ENCODE peak calls at places on chromosome 19, in four cellular contexts. G is heart right ventricle, R is thoracic aorta, C is neural crest cell. L is an unnamed sample.

GRCh38 chr19:3098515-3099346 is 4.6 kb downstream of the GNA11 start:
- DNase-seq in G (peak), R (no peak), C (no peak), L (no peak)

GRCh38 chr19:2154587-2155075 is 3.3 kb upstream of the AP3D1 start:
- DNase-seq in G (no peak), R (no peak), C (no peak), L (no peak)

GRCh38 chr19:17376935-17377600 is at the start of gene PLVAP:
- DNase-seq in G (peak), R (no peak), C (no peak), L (no peak)

GRCh38 chr19:43809762-43810696 is 7.8 kb upstream of the LYPD5 start:
- DNase-seq in G (no peak), R (no peak), C (no peak), L (peak)

GRCh38 chr19:19514215-19514633 is 1.1 kb downstream of the TSSK6 start:
- DNase-seq in G (peak), R (no peak), C (no peak), L (no peak)

GRCh38 chr19:1871630-1872029 is 8.3 kb upstream of the KLF16 start:
- DNase-seq in G (no peak), R (no peak), C (no peak), L (no peak)

GRCh38 chr19:30666301-30666803 is 294.2 kb downstream of the ZNF536 start:
- DNase-seq in G (peak), R (no peak), C (peak), L (peak)

GRCh38 chr19:577439-578392 is 5.3 kb downstream of the BSG start:
- DNase-seq in G (no peak), R (no peak), C (no peak), L (no peak)

GRCh38 chr19:13090511-13091231 is 12.0 kb downstream of the LYL1 start:
- DNase-seq in G (no peak), R (no peak), C (no peak), L (no peak)

GRCh38 chr19:12891553-12892021 is 627 bp downstream of the GCDH start:
- DNase-seq in G (no peak), R (no peak), C (no peak), L (no peak)

GRCh38 chr19:43310221-43310620 is 40.9 kb upstream of the PSG9 start:
- DNase-seq in G (no peak), R (no peak), C (no peak), L (no peak)

GRCh38 chr19:9073806-9074205 is 13.1 kb upstream of the OR1M1 start:
- DNase-seq in G (no peak), R (no peak), C (no peak), L (no peak)

GRCh38 chr19:14337510-14337909 is 43.7 kb upstream of the ADGRE5 start:
- DNase-seq in G (no peak), R (no peak), C (peak), L (no peak)

GRCh38 chr19:31289976-31290375 is 59.3 kb downstream of the TSHZ3 start:
- DNase-seq in G (no peak), R (no peak), C (no peak), L (no peak)

GRCh38 chr19:38281820-38282566 is 17.6 kb downstream of the SPINT2 start:
- DNase-seq in G (no peak), R (no peak), C (no peak), L (no peak)

GRCh38 chr19:36819130-36819630 is 19.0 kb downstream of the ZNF790 start:
- DNase-seq in G (no peak), R (no peak), C (no peak), L (no peak)

GRCh38 chr19:5339950-5340636 is 519 bp downstream of the PTPRS start:
- DNase-seq in G (no peak), R (no peak), C (peak), L (no peak)

GRCh38 chr19:6204212-6204611 is 68.7 kb downstream of the ACSBG2 start:
- DNase-seq in G (no peak), R (no peak), C (no peak), L (no peak)

GRCh38 chr19:14480695-14481069 is 5.5 kb upstream of the PTGER1 start:
- DNase-seq in G (no peak), R (no peak), C (no peak), L (no peak)

GRCh38 chr19:54325194-54325621 is 12.2 kb upstream of the LILRA5 start:
- DNase-seq in G (no peak), R (no peak), C (peak), L (peak)

GRCh38 chr19:18672606-18673337 is 10.7 kb upstream of the CRTC1 start:
- DNase-seq in G (no peak), R (no peak), C (no peak), L (peak)

GRCh38 chr19:43668406-43669158 is 1.4 kb downstream of the PLAUR start:
- DNase-seq in G (peak), R (peak), C (peak), L (peak)

GRCh38 chr19:2729943-2730818 is 9.0 kb upstream of the DIRAS1 start:
- DNase-seq in G (no peak), R (no peak), C (no peak), L (no peak)

GRCh38 chr19:32814046-32814445 is 55.5 kb downstream of the SLC7A9 start:
- DNase-seq in G (no peak), R (no peak), C (no peak), L (no peak)

GRCh38 chr19:14346279-14346678 is 35.0 kb upstream of the ADGRE5 start:
- DNase-seq in G (no peak), R (no peak), C (no peak), L (no peak)

GRCh38 chr19:41415154-41415571 is 12.0 kb downstream of the B3GNT8 start:
- DNase-seq in G (no peak), R (no peak), C (no peak), L (no peak)